ENCODE peak calls at places on chromosome 11, in five cellular contexts. I is renal cortical epithelial cell; A is stimulated activated CD8-positive, alpha-beta memory T cell treated with anti-CD3 and anti-CD28 coated beads, Interleukin-12 subunit alpha, Interleukin-12 subunit beta, amount 100 ng/mL, for 4 hours; P is cardiac muscle cell; W is non-pigmented ciliary epithelial cell. C is an unnamed sample.
A peak's percentile ranks its signal among the peaks of the same experiment; 100 is the strongest.

GRCh38 chr11:297666-298405 is 1.5 kb downstream of the IFITM5 start:
- DNase-seq in W (no peak), P (no peak), A (no peak), I (no peak), C (peak; percentile 34)

GRCh38 chr11:76371170-76371569 is 9.8 kb downstream of the THAP12 start:
- DNase-seq in P (no peak), W (peak; percentile 43), A (no peak), I (peak; percentile 83), C (no peak)

GRCh38 chr11:126007263-126007662 is 55.4 kb downstream of the CDON start:
- DNase-seq in P (no peak), A (no peak), I (peak; percentile 68), W (no peak), C (no peak)

GRCh38 chr11:59680287-59681154 is 11.7 kb upstream of the PATL1 start:
- DNase-seq in I (peak; percentile 87), P (peak; percentile 85), A (peak; percentile 12), W (no peak), C (peak; percentile 90)

GRCh38 chr11:77141034-77141433 is 13.0 kb downstream of the MYO7A start:
- DNase-seq in W (peak; percentile 67), I (peak; percentile 35), A (no peak), P (no peak), C (peak; percentile 59)

GRCh38 chr11:134244593-134244992 is 8.6 kb downstream of the THYN1 start:
- DNase-seq in P (peak; percentile 17), A (no peak), W (no peak), I (no peak), C (peak; percentile 48)

GRCh38 chr11:46677991-46678740 is 22.3 kb downstream of the ARHGAP1 start:
- DNase-seq in W (no peak), P (no peak), A (no peak), I (no peak), C (no peak)

GRCh38 chr11:130612291-130612802 is 163.9 kb downstream of the ADAMTS15 start:
- DNase-seq in W (no peak), P (peak; percentile 53), I (peak; percentile 75), A (no peak), C (no peak)

GRCh38 chr11:99327527-99327926 is 306.8 kb downstream of the CNTN5 start:
- DNase-seq in P (no peak), I (no peak), A (no peak), W (no peak), C (no peak)

GRCh38 chr11:74004694-74005615 is 3.9 kb downstream of the UCP3 start:
- DNase-seq in I (no peak), W (no peak), P (no peak), A (peak; percentile 59), C (peak; percentile 51)

GRCh38 chr11:70913715-70914231 is 338.6 kb downstream of the SHANK2 start:
- DNase-seq in P (peak; percentile 31), W (no peak), A (no peak), I (no peak), C (no peak)

GRCh38 chr11:69425895-69426544 is 55.4 kb upstream of the LINC01488 start:
- DNase-seq in P (no peak), A (no peak), I (no peak), W (no peak), C (no peak)

GRCh38 chr11:104402812-104403521 is 239.0 kb upstream of the PDGFD start:
- DNase-seq in P (peak; percentile 13), I (peak; percentile 78), W (no peak), A (no peak), C (no peak)

GRCh38 chr11:79582434-79582833 is 141.6 kb upstream of the TENM4 start:
- DNase-seq in A (no peak), P (no peak), I (no peak), W (no peak), C (no peak)

GRCh38 chr11:77095551-77096490 is 6.8 kb upstream of the OMP start:
- DNase-seq in I (no peak), W (no peak), A (no peak), P (no peak), C (no peak)

GRCh38 chr11:64055077-64055476 is 19.3 kb downstream of the FLRT1 start:
- DNase-seq in I (no peak), W (no peak), A (no peak), P (peak; percentile 27), C (no peak)

GRCh38 chr11:32379714-32380113 is 55.6 kb downstream of the WT1 start:
- DNase-seq in P (no peak), A (no peak), I (no peak), W (no peak), C (no peak)

GRCh38 chr11:87030458-87031054 is 7.2 kb upstream of the TMEM135 start:
- DNase-seq in I (no peak), W (no peak), P (no peak), A (no peak), C (no peak)

GRCh38 chr11:11028017-11028692 is 170.3 kb upstream of the ZBED5 start:
- DNase-seq in W (no peak), I (peak; percentile 45), P (peak; percentile 61), A (peak; percentile 39), C (peak; percentile 79)

GRCh38 chr11:93020248-93021088 is 51.0 kb downstream of the MTNR1B start:
- DNase-seq in I (peak; percentile 70), P (no peak), W (peak; percentile 61), A (no peak), C (no peak)

GRCh38 chr11:128726464-128727139 is 32.7 kb downstream of the FLI1 start:
- DNase-seq in I (no peak), A (no peak), P (no peak), W (no peak), C (no peak)

GRCh38 chr11:33690290-33691050 is 10.2 kb downstream of the C11orf91 start:
- DNase-seq in W (peak; percentile 98), P (no peak), I (peak; percentile 99), A (no peak), C (no peak)

GRCh38 chr11:113637636-113638035 is 68.5 kb downstream of the TMPRSS5 start:
- DNase-seq in P (no peak), I (no peak), W (no peak), A (no peak), C (no peak)

GRCh38 chr11:85098996-85099395 is 528.1 kb downstream of the DLG2 start:
- DNase-seq in W (no peak), P (peak; percentile 4), A (no peak), I (no peak), C (no peak)

C was measured in Caco-2.